ENCODE peak calls at places on chromosomes 13 and 19, in nine cellular contexts. V is activated naive CD4-positive, alpha-beta T cell treated with Interleukin-2 at 50 U/mL for 16 hours; P is MCF 10A; C is G401; A is foreskin fibroblast; L is amniotic stem cell; T is nucleus accumbens; F is M059J; B is activated CD4-positive, alpha-beta T cell treated with anti-CD3 and anti-CD28 coated beads, Interleukin-2, amount 10 ng/mL, durations not matched to agents 7 days and 5 days. H is an unnamed sample.

GRCh38 chr19:16301999-16302694 is 22.5 kb upstream of the KLF2 start:
- DNase-seq in V (no peak), P (peak; percentile 83), C (no peak), A (no peak), L (no peak), T (no peak), F (peak; percentile 91), B (no peak), H (peak; percentile 35)

GRCh38 chr13:83798731-83799130 is 83.5 kb downstream of the SLITRK1 start:
- DNase-seq in V (no peak), P (peak; percentile 0), C (no peak), A (no peak), L (no peak), T (no peak), F (peak; percentile 0), B (no peak), H (peak; percentile 45)

GRCh38 chr19:42246143-42246868 is 3.9 kb upstream of the GSK3A start:
- DNase-seq in V (no peak), P (peak; percentile 82), C (peak; percentile 76), A (peak; percentile 75), L (peak; percentile 81), T (peak; percentile 74), F (peak; percentile 76), B (no peak), H (peak; percentile 86)

GRCh38 chr19:40005670-40006272 is 8.9 kb downstream of the ZNF546 start:
- DNase-seq in V (no peak), P (no peak), C (no peak), A (no peak), L (no peak), T (no peak), F (peak; percentile 15), B (no peak), H (no peak)

GRCh38 chr19:3392480-3392879 is 26.1 kb downstream of the NFIC start:
- DNase-seq in V (no peak), P (no peak), C (no peak), A (no peak), L (no peak), T (no peak), F (no peak), B (no peak), H (no peak)

GRCh38 chr19:13189600-13189999 is 39.4 kb downstream of the IER2 start:
- DNase-seq in V (no peak), P (no peak), C (no peak), A (no peak), L (no peak), T (no peak), F (no peak), B (no peak), H (peak; percentile 20)

GRCh38 chr13:27770809-27771208 is 21.5 kb upstream of the GSX1 start:
- DNase-seq in V (no peak), P (peak; percentile 66), C (peak; percentile 30), A (no peak), L (no peak), T (no peak), F (peak; percentile 12), B (peak; percentile 46), H (peak; percentile 24)

GRCh38 chr19:641702-642101 is 2.0 kb downstream of the FGF22 start:
- DNase-seq in V (no peak), P (no peak), C (no peak), A (no peak), L (no peak), T (no peak), F (no peak), B (no peak), H (no peak)

GRCh38 chr13:98050041-98050466 is 92.8 kb upstream of the FARP1 start:
- DNase-seq in V (no peak), P (peak; percentile 53), C (no peak), A (no peak), L (no peak), T (no peak), F (peak; percentile 65), B (no peak), H (peak; percentile 70)

GRCh38 chr13:87678353-87678752 is 7.2 kb downstream of the SLITRK5 start:
- DNase-seq in V (no peak), P (no peak), C (no peak), A (no peak), L (no peak), T (no peak), F (no peak), B (no peak), H (no peak)

GRCh38 chr13:47474326-47474725 is 526.7 kb downstream of the SUCLA2 start:
- DNase-seq in V (no peak), P (no peak), C (no peak), A (no peak), L (no peak), T (no peak), F (no peak), B (no peak), H (no peak)

GRCh38 chr19:13849277-13849676 is 27.7 kb upstream of the NANOS3 start:
- DNase-seq in V (no peak), P (no peak), C (no peak), A (no peak), L (no peak), T (no peak), F (no peak), B (no peak), H (no peak)

GRCh38 chr13:111567637-111568036 is 247.2 kb downstream of the TEX29 start:
- DNase-seq in V (no peak), P (no peak), C (no peak), A (no peak), L (no peak), T (no peak), F (no peak), B (no peak), H (no peak)

GRCh38 chr13:98570929-98571372 is 6.0 kb downstream of the STK24 start:
- DNase-seq in V (peak; percentile 44), P (peak; percentile 69), C (no peak), A (no peak), L (no peak), T (no peak), F (no peak), B (peak; percentile 66), H (peak; percentile 80)

GRCh38 chr13:98652721-98653470 is 76.0 kb upstream of the STK24 start:
- DNase-seq in V (no peak), P (no peak), C (no peak), A (no peak), L (no peak), T (no peak), F (no peak), B (no peak), H (no peak)

GRCh38 chr13:24124789-24125476 is 35.6 kb upstream of the SPATA13 start:
- DNase-seq in V (no peak), P (no peak), C (no peak), A (no peak), L (no peak), T (no peak), F (no peak), B (no peak), H (no peak)

GRCh38 chr19:52600639-52601024 is 30.5 kb downstream of the ZNF701 start:
- DNase-seq in V (no peak), P (no peak), C (no peak), A (peak; percentile 10), L (no peak), T (no peak), F (no peak), B (peak; percentile 7), H (no peak)

GRCh38 chr19:5654931-5655330 is 25.4 kb downstream of the MICOS13 start:
- DNase-seq in V (no peak), P (no peak), C (no peak), A (no peak), L (no peak), T (no peak), F (no peak), B (no peak), H (no peak)

GRCh38 chr19:51450730-51451307 is 7.4 kb downstream of the SIGLEC8 start:
- DNase-seq in V (peak; percentile 57), P (no peak), C (no peak), A (no peak), L (no peak), T (no peak), F (no peak), B (no peak), H (no peak)

GRCh38 chr19:20423381-20424207 is 142.0 kb downstream of the ZNF737 start:
- DNase-seq in V (peak; percentile 27), P (no peak), C (peak; percentile 27), A (peak; percentile 35), L (no peak), T (peak; percentile 32), F (no peak), B (peak; percentile 41), H (peak; percentile 72)

GRCh38 chr19:40159744-40160143 is 31.5 kb upstream of the MAP3K10 start:
- DNase-seq in V (no peak), P (no peak), C (no peak), A (no peak), L (no peak), T (no peak), F (no peak), B (no peak), H (no peak)

GRCh38 chr19:11735375-11735774 is 3.4 kb downstream of the ZNF823 start:
- DNase-seq in V (no peak), P (peak; percentile 17), C (no peak), A (no peak), L (no peak), T (no peak), F (no peak), B (no peak), H (no peak)

GRCh38 chr13:110415669-110416068 is 108.6 kb downstream of the COL4A2 start:
- DNase-seq in V (no peak), P (peak; percentile 96), C (no peak), A (no peak), L (no peak), T (no peak), F (peak; percentile 54), B (no peak), H (no peak)

GRCh38 chr19:10503002-10503789 is at the start of gene KEAP1:
- DNase-seq in V (peak; percentile 51), P (peak; percentile 29), C (peak; percentile 42), A (peak; percentile 21), L (no peak), T (peak; percentile 27), F (peak; percentile 26), B (peak; percentile 43), H (peak; percentile 29)

GRCh38 chr19:3699071-3699740 is 1.1 kb downstream of the PIP5K1C start:
- DNase-seq in V (peak; percentile 19), P (peak; percentile 37), C (peak; percentile 83), A (peak; percentile 64), L (no peak), T (peak; percentile 17), F (peak; percentile 62), B (peak; percentile 36), H (peak; percentile 76)

GRCh38 chr19:38209671-38210457 is 14.2 kb downstream of the DPF1 start:
- DNase-seq in V (no peak), P (peak; percentile 35), C (peak; percentile 44), A (peak; percentile 56), L (no peak), T (peak; percentile 75), F (peak; percentile 60), B (no peak), H (peak; percentile 61)